ENCODE peak calls at places on chromosomes 6 and 20, in nine cellular contexts. One of them, this sample, is unnamed.
A peak's percentile ranks its signal among the peaks of the same experiment; 100 is the strongest.

GRCh38 chr6:149881066-149881766 is 16.7 kb downstream of the RAET1E start:
- DNase-seq in RWPE1: no peak
- DNase-seq in activated CD8-positive, alpha-beta memory T cell treated with anti-CD3 and anti-CD28 coated beads, Interleukin-2, amount 10 ng/mL, durations not matched to agents 7 days and 5 days: no peak
- DNase-seq in bronchial epithelial cell: no peak
- DNase-seq in lower lobe of right lung: no peak
- DNase-seq in neural crest cell: no peak
- DNase-seq in stimulated activated CD8-positive, alpha-beta memory T cell treated with anti-CD3 and anti-CD28 coated beads, Interleukin-15, amount 100 ng/mL, for 24 hours: no peak
- DNase-seq in kidney glomerular epithelial cell: no peak
- DNase-seq in amygdala: no peak
- DNase-seq in this sample: no peak

GRCh38 chr6:142155895-142156757 is 9.1 kb downstream of the VTA1 start:
- DNase-seq in RWPE1: peak; percentile 25
- DNase-seq in activated CD8-positive, alpha-beta memory T cell treated with anti-CD3 and anti-CD28 coated beads, Interleukin-2, amount 10 ng/mL, durations not matched to agents 7 days and 5 days: no peak
- DNase-seq in bronchial epithelial cell: peak; percentile 41
- DNase-seq in lower lobe of right lung: no peak
- DNase-seq in neural crest cell: no peak
- DNase-seq in stimulated activated CD8-positive, alpha-beta memory T cell treated with anti-CD3 and anti-CD28 coated beads, Interleukin-15, amount 100 ng/mL, for 24 hours: no peak
- DNase-seq in kidney glomerular epithelial cell: peak; percentile 57
- DNase-seq in amygdala: no peak
- DNase-seq in this sample: no peak

GRCh38 chr6:158879180-158879579 is 60.0 kb upstream of the EZR start:
- DNase-seq in RWPE1: no peak
- DNase-seq in activated CD8-positive, alpha-beta memory T cell treated with anti-CD3 and anti-CD28 coated beads, Interleukin-2, amount 10 ng/mL, durations not matched to agents 7 days and 5 days: peak; percentile 90
- DNase-seq in bronchial epithelial cell: no peak
- DNase-seq in lower lobe of right lung: no peak
- DNase-seq in neural crest cell: no peak
- DNase-seq in stimulated activated CD8-positive, alpha-beta memory T cell treated with anti-CD3 and anti-CD28 coated beads, Interleukin-15, amount 100 ng/mL, for 24 hours: no peak
- DNase-seq in kidney glomerular epithelial cell: no peak
- DNase-seq in amygdala: no peak
- DNase-seq in this sample: no peak

GRCh38 chr6:42539135-42539534 is 24.7 kb upstream of the UBR2 start:
- DNase-seq in RWPE1: no peak
- DNase-seq in activated CD8-positive, alpha-beta memory T cell treated with anti-CD3 and anti-CD28 coated beads, Interleukin-2, amount 10 ng/mL, durations not matched to agents 7 days and 5 days: no peak
- DNase-seq in bronchial epithelial cell: no peak
- DNase-seq in lower lobe of right lung: no peak
- DNase-seq in neural crest cell: no peak
- DNase-seq in stimulated activated CD8-positive, alpha-beta memory T cell treated with anti-CD3 and anti-CD28 coated beads, Interleukin-15, amount 100 ng/mL, for 24 hours: no peak
- DNase-seq in kidney glomerular epithelial cell: no peak
- DNase-seq in amygdala: no peak
- DNase-seq in this sample: no peak

GRCh38 chr6:24981385-24981758 is 45.6 kb upstream of the RIPOR2 start:
- DNase-seq in RWPE1: no peak
- DNase-seq in activated CD8-positive, alpha-beta memory T cell treated with anti-CD3 and anti-CD28 coated beads, Interleukin-2, amount 10 ng/mL, durations not matched to agents 7 days and 5 days: no peak
- DNase-seq in bronchial epithelial cell: peak; percentile 23
- DNase-seq in lower lobe of right lung: no peak
- DNase-seq in neural crest cell: no peak
- DNase-seq in stimulated activated CD8-positive, alpha-beta memory T cell treated with anti-CD3 and anti-CD28 coated beads, Interleukin-15, amount 100 ng/mL, for 24 hours: no peak
- DNase-seq in kidney glomerular epithelial cell: no peak
- DNase-seq in amygdala: no peak
- DNase-seq in this sample: no peak

GRCh38 chr6:86357877-86358276 is 579.5 kb upstream of the HTR1E start:
- DNase-seq in RWPE1: no peak
- DNase-seq in activated CD8-positive, alpha-beta memory T cell treated with anti-CD3 and anti-CD28 coated beads, Interleukin-2, amount 10 ng/mL, durations not matched to agents 7 days and 5 days: no peak
- DNase-seq in bronchial epithelial cell: no peak
- DNase-seq in lower lobe of right lung: no peak
- DNase-seq in neural crest cell: peak; percentile 3
- DNase-seq in stimulated activated CD8-positive, alpha-beta memory T cell treated with anti-CD3 and anti-CD28 coated beads, Interleukin-15, amount 100 ng/mL, for 24 hours: no peak
- DNase-seq in kidney glomerular epithelial cell: no peak
- DNase-seq in amygdala: no peak
- DNase-seq in this sample: no peak

GRCh38 chr6:161242113-161242512 is 31.7 kb downstream of the AGPAT4 start:
- DNase-seq in RWPE1: no peak
- DNase-seq in activated CD8-positive, alpha-beta memory T cell treated with anti-CD3 and anti-CD28 coated beads, Interleukin-2, amount 10 ng/mL, durations not matched to agents 7 days and 5 days: no peak
- DNase-seq in bronchial epithelial cell: no peak
- DNase-seq in lower lobe of right lung: no peak
- DNase-seq in neural crest cell: no peak
- DNase-seq in stimulated activated CD8-positive, alpha-beta memory T cell treated with anti-CD3 and anti-CD28 coated beads, Interleukin-15, amount 100 ng/mL, for 24 hours: no peak
- DNase-seq in kidney glomerular epithelial cell: no peak
- DNase-seq in amygdala: no peak
- DNase-seq in this sample: no peak

GRCh38 chr20:23533161-23533560 is 35.1 kb downstream of the CST9L start:
- DNase-seq in RWPE1: no peak
- DNase-seq in activated CD8-positive, alpha-beta memory T cell treated with anti-CD3 and anti-CD28 coated beads, Interleukin-2, amount 10 ng/mL, durations not matched to agents 7 days and 5 days: no peak
- DNase-seq in bronchial epithelial cell: no peak
- DNase-seq in lower lobe of right lung: no peak
- DNase-seq in neural crest cell: no peak
- DNase-seq in stimulated activated CD8-positive, alpha-beta memory T cell treated with anti-CD3 and anti-CD28 coated beads, Interleukin-15, amount 100 ng/mL, for 24 hours: no peak
- DNase-seq in kidney glomerular epithelial cell: no peak
- DNase-seq in amygdala: no peak
- DNase-seq in this sample: no peak

GRCh38 chr6:14396826-14397517 is 279.4 kb downstream of the CD83 start:
- DNase-seq in RWPE1: peak; percentile 5
- DNase-seq in activated CD8-positive, alpha-beta memory T cell treated with anti-CD3 and anti-CD28 coated beads, Interleukin-2, amount 10 ng/mL, durations not matched to agents 7 days and 5 days: no peak
- DNase-seq in bronchial epithelial cell: peak; percentile 63
- DNase-seq in lower lobe of right lung: peak; percentile 46
- DNase-seq in neural crest cell: no peak
- DNase-seq in stimulated activated CD8-positive, alpha-beta memory T cell treated with anti-CD3 and anti-CD28 coated beads, Interleukin-15, amount 100 ng/mL, for 24 hours: no peak
- DNase-seq in kidney glomerular epithelial cell: no peak
- DNase-seq in amygdala: no peak
- DNase-seq in this sample: peak; percentile 21

GRCh38 chr20:25018425-25018824 is 25.9 kb upstream of the APMAP start:
- DNase-seq in RWPE1: no peak
- DNase-seq in activated CD8-positive, alpha-beta memory T cell treated with anti-CD3 and anti-CD28 coated beads, Interleukin-2, amount 10 ng/mL, durations not matched to agents 7 days and 5 days: no peak
- DNase-seq in bronchial epithelial cell: no peak
- DNase-seq in lower lobe of right lung: no peak
- DNase-seq in neural crest cell: no peak
- DNase-seq in stimulated activated CD8-positive, alpha-beta memory T cell treated with anti-CD3 and anti-CD28 coated beads, Interleukin-15, amount 100 ng/mL, for 24 hours: no peak
- DNase-seq in kidney glomerular epithelial cell: no peak
- DNase-seq in amygdala: no peak
- DNase-seq in this sample: no peak

GRCh38 chr6:39343461-39343870 is 21.0 kb upstream of the KCNK16 start:
- DNase-seq in RWPE1: no peak
- DNase-seq in activated CD8-positive, alpha-beta memory T cell treated with anti-CD3 and anti-CD28 coated beads, Interleukin-2, amount 10 ng/mL, durations not matched to agents 7 days and 5 days: no peak
- DNase-seq in bronchial epithelial cell: no peak
- DNase-seq in lower lobe of right lung: no peak
- DNase-seq in neural crest cell: no peak
- DNase-seq in stimulated activated CD8-positive, alpha-beta memory T cell treated with anti-CD3 and anti-CD28 coated beads, Interleukin-15, amount 100 ng/mL, for 24 hours: no peak
- DNase-seq in kidney glomerular epithelial cell: no peak
- DNase-seq in amygdala: no peak
- DNase-seq in this sample: no peak

GRCh38 chr6:157981395-157982296 is at the start of gene SYNJ2:
- DNase-seq in RWPE1: peak; percentile 89
- DNase-seq in activated CD8-positive, alpha-beta memory T cell treated with anti-CD3 and anti-CD28 coated beads, Interleukin-2, amount 10 ng/mL, durations not matched to agents 7 days and 5 days: peak; percentile 90
- DNase-seq in bronchial epithelial cell: peak; percentile 45
- DNase-seq in lower lobe of right lung: peak; percentile 80
- DNase-seq in neural crest cell: peak; percentile 54
- DNase-seq in stimulated activated CD8-positive, alpha-beta memory T cell treated with anti-CD3 and anti-CD28 coated beads, Interleukin-15, amount 100 ng/mL, for 24 hours: peak; percentile 52
- DNase-seq in kidney glomerular epithelial cell: peak; percentile 69
- DNase-seq in amygdala: peak; percentile 67
- DNase-seq in this sample: no peak

GRCh38 chr6:142845143-142845571 is 99.8 kb downstream of the HIVEP2 start:
- DNase-seq in RWPE1: no peak
- DNase-seq in activated CD8-positive, alpha-beta memory T cell treated with anti-CD3 and anti-CD28 coated beads, Interleukin-2, amount 10 ng/mL, durations not matched to agents 7 days and 5 days: no peak
- DNase-seq in bronchial epithelial cell: no peak
- DNase-seq in lower lobe of right lung: no peak
- DNase-seq in neural crest cell: no peak
- DNase-seq in stimulated activated CD8-positive, alpha-beta memory T cell treated with anti-CD3 and anti-CD28 coated beads, Interleukin-15, amount 100 ng/mL, for 24 hours: no peak
- DNase-seq in kidney glomerular epithelial cell: peak; percentile 27
- DNase-seq in amygdala: no peak
- DNase-seq in this sample: no peak

GRCh38 chr6:85675030-85675819 is 32.5 kb upstream of the SYNCRIP start:
- DNase-seq in RWPE1: peak; percentile 26
- DNase-seq in activated CD8-positive, alpha-beta memory T cell treated with anti-CD3 and anti-CD28 coated beads, Interleukin-2, amount 10 ng/mL, durations not matched to agents 7 days and 5 days: no peak
- DNase-seq in bronchial epithelial cell: peak; percentile 84
- DNase-seq in lower lobe of right lung: no peak
- DNase-seq in neural crest cell: no peak
- DNase-seq in stimulated activated CD8-positive, alpha-beta memory T cell treated with anti-CD3 and anti-CD28 coated beads, Interleukin-15, amount 100 ng/mL, for 24 hours: no peak
- DNase-seq in kidney glomerular epithelial cell: peak; percentile 11
- DNase-seq in amygdala: no peak
- DNase-seq in this sample: peak; percentile 57